ENCODE peak calls at places on chromosomes 2 and 18, in ten cellular contexts. One of them, this sample, is unnamed. For H3K36me3, the result is how much of the 10 kb centered on the place peaks cover.

GRCh38 chr18:3157086-3157485 is 62.7 kb downstream of the MYOM1 start:
- DNase-seq in mammary epithelial cell: no peak
- DNase-seq in IMR-90: no peak
- DNase-seq in PC-3: no peak
- DNase-seq in Caco-2: no peak
- DNase-seq in lower lobe of right lung: no peak
- DNase-seq in neuronal stem cell: no peak
- DNase-seq in cardiac muscle cell: no peak
- DNase-seq in colonic mucosa: no peak
- DNase-seq in HCT116: no peak
- DNase-seq in this sample: no peak

GRCh38 chr2:127829845-127830246 is 18.9 kb upstream of the WDR33 start:
- DNase-seq in PC-3: no peak
- DNase-seq in IMR-90: no peak
- DNase-seq in neuronal stem cell: no peak
- DNase-seq in colonic mucosa: no peak
- DNase-seq in lower lobe of right lung: no peak
- DNase-seq in cardiac muscle cell: no peak
- DNase-seq in mammary epithelial cell: peak
- DNase-seq in HCT116: no peak
- DNase-seq in Caco-2: no peak
- DNase-seq in this sample: no peak

GRCh38 chr2:180520206-180520605 is 460.2 kb upstream of the UBE2E3 start:
- DNase-seq in Caco-2: no peak
- DNase-seq in colonic mucosa: peak
- DNase-seq in lower lobe of right lung: no peak
- DNase-seq in IMR-90: peak
- DNase-seq in neuronal stem cell: no peak
- DNase-seq in PC-3: peak
- DNase-seq in HCT116: peak
- DNase-seq in mammary epithelial cell: peak
- DNase-seq in cardiac muscle cell: peak
- DNase-seq in this sample: no peak

GRCh38 chr2:190792956-190793888 is 87.4 kb upstream of the GLS start:
- DNase-seq in PC-3: no peak
- DNase-seq in mammary epithelial cell: no peak
- DNase-seq in HCT116: no peak
- DNase-seq in IMR-90: no peak
- DNase-seq in colonic mucosa: no peak
- DNase-seq in cardiac muscle cell: no peak
- DNase-seq in lower lobe of right lung: no peak
- DNase-seq in Caco-2: no peak
- DNase-seq in neuronal stem cell: no peak
- DNase-seq in this sample: no peak

GRCh38 chr2:46074501-46074900 is 222.7 kb upstream of the EPAS1 start:
- DNase-seq in IMR-90: no peak
- DNase-seq in HCT116: no peak
- DNase-seq in neuronal stem cell: no peak
- DNase-seq in lower lobe of right lung: no peak
- DNase-seq in mammary epithelial cell: no peak
- DNase-seq in colonic mucosa: no peak
- DNase-seq in cardiac muscle cell: no peak
- DNase-seq in PC-3: no peak
- DNase-seq in Caco-2: no peak
- DNase-seq in this sample: no peak

GRCh38 chr2:28445448-28446258 is 50.2 kb upstream of the PLB1 start:
- DNase-seq in HCT116: peak
- DNase-seq in neuronal stem cell: no peak
- DNase-seq in IMR-90: peak
- DNase-seq in lower lobe of right lung: no peak
- DNase-seq in cardiac muscle cell: peak
- DNase-seq in Caco-2: no peak
- DNase-seq in mammary epithelial cell: peak
- DNase-seq in PC-3: peak
- DNase-seq in colonic mucosa: no peak
- DNase-seq in this sample: no peak

GRCh38 chr2:166017208-166017607 is 63.6 kb upstream of the TTC21B start:
- DNase-seq in cardiac muscle cell: no peak
- DNase-seq in IMR-90: no peak
- DNase-seq in HCT116: no peak
- DNase-seq in colonic mucosa: no peak
- DNase-seq in PC-3: peak
- DNase-seq in Caco-2: no peak
- DNase-seq in lower lobe of right lung: no peak
- DNase-seq in neuronal stem cell: no peak
- DNase-seq in mammary epithelial cell: no peak
- DNase-seq in this sample: no peak

GRCh38 chr2:55224761-55225261 is 7.3 kb downstream of the CLHC1 start:
- DNase-seq in cardiac muscle cell: no peak
- DNase-seq in PC-3: no peak
- DNase-seq in mammary epithelial cell: no peak
- DNase-seq in lower lobe of right lung: no peak
- DNase-seq in neuronal stem cell: no peak
- DNase-seq in Caco-2: no peak
- DNase-seq in colonic mucosa: no peak
- DNase-seq in IMR-90: no peak
- DNase-seq in HCT116: no peak
- DNase-seq in this sample: no peak

GRCh38 chr2:27212626-27213471 is 781 bp upstream of the SLC5A6 start:
- DNase-seq in cardiac muscle cell: peak
- DNase-seq in HCT116: no peak
- DNase-seq in mammary epithelial cell: peak
- DNase-seq in lower lobe of right lung: no peak
- DNase-seq in Caco-2: peak
- DNase-seq in IMR-90: peak
- DNase-seq in neuronal stem cell: no peak
- DNase-seq in colonic mucosa: peak
- DNase-seq in PC-3: peak
- DNase-seq in this sample: no peak

GRCh38 chr2:216116418-216116817 is 7.3 kb downstream of the XRCC5 start:
- DNase-seq in IMR-90: no peak
- DNase-seq in colonic mucosa: no peak
- DNase-seq in HCT116: no peak
- DNase-seq in neuronal stem cell: no peak
- DNase-seq in PC-3: no peak
- DNase-seq in lower lobe of right lung: no peak
- DNase-seq in Caco-2: no peak
- DNase-seq in cardiac muscle cell: no peak
- DNase-seq in mammary epithelial cell: no peak
- DNase-seq in this sample: no peak

GRCh38 chr2:216117566-216117965 is 8.4 kb downstream of the XRCC5 start:
- DNase-seq in IMR-90: peak
- DNase-seq in neuronal stem cell: no peak
- DNase-seq in PC-3: peak
- DNase-seq in colonic mucosa: no peak
- DNase-seq in cardiac muscle cell: no peak
- DNase-seq in lower lobe of right lung: no peak
- DNase-seq in HCT116: no peak
- DNase-seq in Caco-2: no peak
- DNase-seq in mammary epithelial cell: no peak
- DNase-seq in this sample: no peak

GRCh38 chr2:216119144-216119543 is 10.0 kb downstream of the XRCC5 start:
- DNase-seq in mammary epithelial cell: no peak
- DNase-seq in lower lobe of right lung: no peak
- DNase-seq in HCT116: no peak
- DNase-seq in Caco-2: no peak
- DNase-seq in colonic mucosa: no peak
- DNase-seq in cardiac muscle cell: no peak
- DNase-seq in neuronal stem cell: peak
- DNase-seq in IMR-90: no peak
- DNase-seq in PC-3: no peak
- DNase-seq in this sample: no peak

GRCh38 chr2:216119986-216120385 is 10.8 kb downstream of the XRCC5 start:
- DNase-seq in cardiac muscle cell: no peak
- DNase-seq in neuronal stem cell: no peak
- DNase-seq in lower lobe of right lung: no peak
- DNase-seq in IMR-90: no peak
- DNase-seq in colonic mucosa: no peak
- DNase-seq in Caco-2: no peak
- DNase-seq in mammary epithelial cell: no peak
- DNase-seq in HCT116: no peak
- DNase-seq in PC-3: no peak
- DNase-seq in this sample: no peak

DNA sequence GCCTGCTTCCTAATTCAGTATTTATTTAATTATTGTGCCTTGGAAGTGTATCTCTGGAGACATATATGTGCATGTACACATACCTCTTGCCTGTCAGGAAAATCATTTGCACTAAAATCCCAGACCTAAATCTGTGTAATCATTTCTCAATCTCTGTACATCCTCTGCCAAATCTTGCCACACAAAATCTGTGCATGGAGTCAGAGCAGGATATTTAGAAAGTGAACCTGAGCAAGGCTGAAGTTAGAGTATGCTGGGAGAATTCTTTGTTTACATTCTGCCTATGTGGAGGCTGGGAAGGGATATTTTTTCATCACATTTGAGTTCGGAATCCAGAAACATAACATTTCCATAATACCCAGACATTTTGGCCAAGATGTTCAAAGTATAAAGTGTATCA is 9.3 kb downstream of the XRCC5 start:
- DNase-seq in PC-3: no peak
- DNase-seq in IMR-90: peak
- DNase-seq in Caco-2: no peak
- DNase-seq in cardiac muscle cell: no peak
- DNase-seq in colonic mucosa: no peak
- DNase-seq in HCT116: no peak
- DNase-seq in neuronal stem cell: no peak
- DNase-seq in mammary epithelial cell: no peak
- DNase-seq in lower lobe of right lung: no peak
- DNase-seq in this sample: no peak
- H3K36me3 ChIP-seq in PC-3: half or more
- H3K36me3 ChIP-seq in IMR-90: under half
- H3K36me3 ChIP-seq in Caco-2: under half
- H3K36me3 ChIP-seq in cardiac muscle cell: half or more
- H3K36me3 ChIP-seq in colonic mucosa: under half
- H3K36me3 ChIP-seq in HCT116: half or more
- H3K36me3 ChIP-seq in neuronal stem cell: under half
- H3K36me3 ChIP-seq in mammary epithelial cell: half or more
- H3K36me3 ChIP-seq in lower lobe of right lung: half or more
- H3K36me3 ChIP-seq in this sample: half or more

GRCh38 chr18:45891806-45892205 is 66.3 kb downstream of the SIGLEC15 start:
- DNase-seq in cardiac muscle cell: peak
- DNase-seq in HCT116: no peak
- DNase-seq in neuronal stem cell: no peak
- DNase-seq in lower lobe of right lung: no peak
- DNase-seq in colonic mucosa: no peak
- DNase-seq in IMR-90: no peak
- DNase-seq in PC-3: no peak
- DNase-seq in mammary epithelial cell: no peak
- DNase-seq in Caco-2: no peak
- DNase-seq in this sample: no peak

GRCh38 chr18:45894818-45895217 is 69.3 kb downstream of the SIGLEC15 start:
- DNase-seq in colonic mucosa: no peak
- DNase-seq in cardiac muscle cell: no peak
- DNase-seq in mammary epithelial cell: no peak
- DNase-seq in Caco-2: no peak
- DNase-seq in IMR-90: no peak
- DNase-seq in PC-3: no peak
- DNase-seq in lower lobe of right lung: no peak
- DNase-seq in neuronal stem cell: no peak
- DNase-seq in HCT116: no peak
- DNase-seq in this sample: no peak

GRCh38 chr18:45890606-45891005 is 65.1 kb downstream of the SIGLEC15 start:
- DNase-seq in neuronal stem cell: no peak
- DNase-seq in cardiac muscle cell: peak
- DNase-seq in lower lobe of right lung: no peak
- DNase-seq in IMR-90: no peak
- DNase-seq in colonic mucosa: no peak
- DNase-seq in mammary epithelial cell: no peak
- DNase-seq in HCT116: no peak
- DNase-seq in PC-3: no peak
- DNase-seq in Caco-2: no peak
- DNase-seq in this sample: no peak

GRCh38 chr18:45887585-45887984 is 62.1 kb downstream of the SIGLEC15 start:
- DNase-seq in neuronal stem cell: no peak
- DNase-seq in Caco-2: no peak
- DNase-seq in IMR-90: no peak
- DNase-seq in lower lobe of right lung: no peak
- DNase-seq in colonic mucosa: no peak
- DNase-seq in PC-3: no peak
- DNase-seq in mammary epithelial cell: no peak
- DNase-seq in cardiac muscle cell: no peak
- DNase-seq in HCT116: no peak
- DNase-seq in this sample: no peak

DNA sequence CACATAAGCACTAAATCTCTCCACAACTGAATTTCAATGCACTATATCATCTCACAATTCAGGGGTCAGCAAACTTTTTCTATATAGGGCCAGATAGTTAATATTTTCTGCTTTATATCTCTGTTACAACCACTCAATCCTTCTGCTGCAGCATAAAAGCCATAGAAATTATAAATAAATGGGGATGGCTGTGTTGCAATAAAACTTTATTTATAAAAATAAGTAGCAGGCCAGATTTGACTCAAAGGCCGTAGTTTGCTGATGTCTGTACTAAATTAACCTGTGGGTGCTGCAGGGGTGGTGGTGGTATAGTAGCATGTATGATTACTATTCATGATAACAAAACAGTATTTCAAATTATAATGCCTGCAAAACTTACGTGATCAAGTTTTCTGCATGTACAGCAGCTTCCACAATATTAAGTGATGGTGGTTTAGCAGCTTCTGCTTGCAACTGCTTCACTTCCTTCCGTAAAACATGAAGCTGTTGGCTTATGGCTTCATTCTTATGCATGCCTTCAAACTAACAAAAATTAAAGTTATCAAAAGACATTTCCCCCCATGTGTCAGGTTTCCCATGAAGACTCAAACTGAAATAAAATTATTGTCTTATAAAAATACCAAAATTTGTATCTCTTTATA is 64.1 kb downstream of the SIGLEC15 start:
- DNase-seq in colonic mucosa: no peak
- DNase-seq in lower lobe of right lung: no peak
- DNase-seq in HCT116: no peak
- DNase-seq in PC-3: no peak
- DNase-seq in neuronal stem cell: no peak
- DNase-seq in Caco-2: no peak
- DNase-seq in IMR-90: no peak
- DNase-seq in cardiac muscle cell: no peak
- DNase-seq in mammary epithelial cell: no peak
- DNase-seq in this sample: no peak
- H3K36me3 ChIP-seq in colonic mucosa: under half
- H3K36me3 ChIP-seq in lower lobe of right lung: half or more
- H3K36me3 ChIP-seq in HCT116: under half
- H3K36me3 ChIP-seq in PC-3: under half
- H3K36me3 ChIP-seq in neuronal stem cell: under half
- H3K36me3 ChIP-seq in Caco-2: under half
- H3K36me3 ChIP-seq in IMR-90: under half
- H3K36me3 ChIP-seq in cardiac muscle cell: under half
- H3K36me3 ChIP-seq in mammary epithelial cell: under half
- H3K36me3 ChIP-seq in this sample: under half

GRCh38 chr2:39008663-39009062 is 112.2 kb downstream of the SOS1 start:
- DNase-seq in lower lobe of right lung: no peak
- DNase-seq in neuronal stem cell: no peak
- DNase-seq in HCT116: no peak
- DNase-seq in PC-3: no peak
- DNase-seq in Caco-2: no peak
- DNase-seq in colonic mucosa: no peak
- DNase-seq in IMR-90: peak
- DNase-seq in mammary epithelial cell: no peak
- DNase-seq in cardiac muscle cell: peak
- DNase-seq in this sample: no peak
- H3K36me3 ChIP-seq in lower lobe of right lung: half or more
- H3K36me3 ChIP-seq in neuronal stem cell: under half
- H3K36me3 ChIP-seq in HCT116: under half
- H3K36me3 ChIP-seq in PC-3: under half
- H3K36me3 ChIP-seq in Caco-2: under half
- H3K36me3 ChIP-seq in colonic mucosa: under half
- H3K36me3 ChIP-seq in IMR-90: under half
- H3K36me3 ChIP-seq in mammary epithelial cell: under half
- H3K36me3 ChIP-seq in cardiac muscle cell: half or more
- H3K36me3 ChIP-seq in this sample: under half

GRCh38 chr18:79476918-79477685 is 81.4 kb downstream of the NFATC1 start:
- DNase-seq in lower lobe of right lung: no peak
- DNase-seq in neuronal stem cell: no peak
- DNase-seq in cardiac muscle cell: no peak
- DNase-seq in colonic mucosa: no peak
- DNase-seq in Caco-2: no peak
- DNase-seq in mammary epithelial cell: peak
- DNase-seq in IMR-90: no peak
- DNase-seq in PC-3: peak
- DNase-seq in HCT116: no peak
- DNase-seq in this sample: no peak
- H3K36me3 ChIP-seq in lower lobe of right lung: under half
- H3K36me3 ChIP-seq in neuronal stem cell: under half
- H3K36me3 ChIP-seq in cardiac muscle cell: under half
- H3K36me3 ChIP-seq in colonic mucosa: under half
- H3K36me3 ChIP-seq in Caco-2: under half
- H3K36me3 ChIP-seq in mammary epithelial cell: under half
- H3K36me3 ChIP-seq in IMR-90: under half
- H3K36me3 ChIP-seq in PC-3: under half
- H3K36me3 ChIP-seq in HCT116: under half
- H3K36me3 ChIP-seq in this sample: under half

This sample was measured in ascending aorta.